ENCODE peak calls at places on chromosome 1, in nine cellular contexts. V is HFF-Myc; L is neural progenitor cell; U is CD4-positive, alpha-beta T cell; G is astrocyte of the spinal cord; T is colonic mucosa; S is CD8-positive, alpha-beta T cell; N is right lobe of liver; E is bronchial epithelial cell. A is an unnamed sample.

GRCh38 chr1:245500546-245500945 is 345.8 kb downstream of the KIF26B start:
- DNase-seq in V (peak; percentile 10), L (no peak), U (no peak), G (peak; percentile 75), T (no peak), S (no peak), N (no peak), E (peak; percentile 96), A (peak; percentile 73)

GRCh38 chr1:5402618-5403017 is 589.6 kb downstream of the NPHP4 start:
- DNase-seq in V (no peak), L (no peak), U (no peak), G (no peak), T (no peak), S (no peak), N (no peak), E (no peak), A (peak; percentile 17)

GRCh38 chr1:92484171-92484471 is 2.6 kb downstream of the GFI1 start:
- DNase-seq in V (no peak), L (no peak), U (no peak), G (no peak), T (no peak), S (no peak), N (peak; percentile 44), E (no peak), A (no peak)

GRCh38 chr1:184387069-184387870 is 441 bp downstream of the C1orf21 start:
- DNase-seq in V (no peak), L (peak; percentile 60), U (peak; percentile 40), G (peak; percentile 31), T (peak; percentile 55), S (peak; percentile 35), N (peak; percentile 46), E (peak; percentile 48), A (peak; percentile 66)

GRCh38 chr1:66274634-66275033 is 259.3 kb upstream of the SGIP1 start:
- DNase-seq in V (no peak), L (no peak), U (no peak), G (peak; percentile 55), T (no peak), S (no peak), N (no peak), E (peak; percentile 82), A (no peak)

GRCh38 chr1:243850013-243850367 is at the start of gene AKT3:
- DNase-seq in V (no peak), L (peak; percentile 91), U (no peak), G (no peak), T (no peak), S (no peak), N (no peak), E (no peak), A (no peak)

GRCh38 chr1:118333601-118334241 is 148.7 kb upstream of the SPAG17 start:
- DNase-seq in V (no peak), L (no peak), U (no peak), G (peak; percentile 28), T (no peak), S (no peak), N (no peak), E (no peak), A (no peak)

GRCh38 chr1:6082430-6082971 is 36.8 kb downstream of the KCNAB2 start:
- DNase-seq in V (no peak), L (peak; percentile 50), U (no peak), G (no peak), T (no peak), S (no peak), N (no peak), E (no peak), A (no peak)

GRCh38 chr1:193539731-193540459 is 353.5 kb upstream of the B3GALT2 start:
- DNase-seq in V (no peak), L (no peak), U (no peak), G (no peak), T (no peak), S (no peak), N (no peak), E (no peak), A (no peak)

GRCh38 chr1:92705456-92705855 is 79.5 kb downstream of the EVI5 start:
- DNase-seq in V (no peak), L (no peak), U (no peak), G (no peak), T (no peak), S (no peak), N (no peak), E (no peak), A (no peak)

DNA sequence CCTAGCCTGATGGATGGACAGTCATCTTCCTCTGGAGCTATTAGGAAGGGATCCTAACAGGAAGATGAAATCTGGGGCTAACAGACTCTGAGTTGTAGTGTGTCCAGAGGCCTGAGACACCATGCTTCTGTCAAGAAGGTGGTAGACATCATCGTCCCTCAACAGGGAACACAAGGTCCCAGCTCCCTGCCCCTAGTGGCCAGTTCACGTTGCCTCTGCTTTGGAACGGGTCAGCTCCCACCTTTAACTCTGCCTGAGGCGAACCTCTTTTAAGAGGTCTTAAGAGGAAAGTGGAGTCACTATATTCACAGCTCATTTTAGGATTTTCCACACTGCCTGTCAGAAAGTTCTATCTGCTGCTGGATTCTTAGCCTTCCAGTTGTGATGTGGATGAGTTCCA is 28.3 kb downstream of the LRRC71 start:
- DNase-seq in V (no peak), L (peak; percentile 29), U (no peak), G (no peak), T (no peak), S (no peak), N (peak; percentile 12), E (no peak), A (no peak)
- TF ChIP-seq CTCF in V (peak; percentile 26), L (peak; percentile 50), U (no peak), G (peak; percentile 42), T (no peak), S (no peak), N (no peak), E (peak; percentile 25), A (peak; percentile 5)

GRCh38 chr1:54120698-54121481 is 31.9 kb downstream of the CDCP2 start:
- DNase-seq in V (no peak), L (no peak), U (no peak), G (no peak), T (peak; percentile 39), S (no peak), N (no peak), E (no peak), A (no peak)

GRCh38 chr1:54122131-54122751 is 30.6 kb downstream of the CDCP2 start:
- DNase-seq in V (no peak), L (no peak), U (no peak), G (no peak), T (peak; percentile 53), S (no peak), N (no peak), E (no peak), A (no peak)

GRCh38 chr1:54120018-54120697 is 32.6 kb downstream of the CDCP2 start:
- DNase-seq in V (no peak), L (no peak), U (no peak), G (no peak), T (no peak), S (no peak), N (no peak), E (no peak), A (no peak)

GRCh38 chr1:54122992-54123391 is 29.8 kb downstream of the CDCP2 start:
- DNase-seq in V (no peak), L (no peak), U (no peak), G (no peak), T (no peak), S (no peak), N (no peak), E (no peak), A (no peak)

DNA sequence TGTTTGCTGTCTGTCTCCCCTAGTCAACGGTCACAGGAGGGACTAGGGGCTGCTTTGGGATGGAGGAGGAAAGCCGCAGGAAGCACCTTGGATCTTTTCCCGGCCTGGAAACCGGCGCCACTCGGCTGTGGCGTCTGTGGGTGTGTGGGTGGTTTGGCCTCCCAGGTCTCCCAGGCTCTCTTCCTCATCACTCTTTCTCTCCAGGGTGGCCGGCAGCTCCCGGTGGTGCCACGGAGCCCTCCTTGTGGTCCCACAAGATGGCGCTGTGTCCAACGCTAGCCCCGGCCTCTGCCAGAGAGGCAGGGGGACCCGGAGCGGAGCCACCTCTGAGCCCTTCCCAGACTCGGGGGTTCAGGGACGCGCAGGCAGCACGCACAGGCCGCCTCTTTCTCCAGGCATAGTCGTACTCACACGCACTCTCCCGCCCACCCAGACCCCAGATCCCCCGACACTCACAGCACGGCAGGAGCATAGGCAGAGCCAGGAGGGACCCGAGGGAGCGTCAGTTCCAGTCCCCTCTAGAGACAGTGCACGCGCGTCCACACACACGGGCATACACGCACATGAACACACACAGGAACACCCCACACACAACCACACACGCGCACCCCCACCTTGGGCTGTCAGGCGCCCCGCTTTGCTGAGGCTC is 31.2 kb downstream of the CDCP2 start:
- DNase-seq in V (peak; percentile 27), L (peak; percentile 90), U (peak; percentile 76), G (peak; percentile 78), T (peak; percentile 89), S (peak; percentile 41), N (peak; percentile 75), E (peak; percentile 43), A (no peak)
- TF ChIP-seq CTCF in V (peak; percentile 77), L (peak; percentile 84), U (peak; percentile 59), G (peak; percentile 90), T (peak; percentile 72), S (peak; percentile 53), N (peak; percentile 64), E (peak; percentile 76), A (peak; percentile 66)

GRCh38 chr1:10459185-10459584 is 9.4 kb downstream of the CORT start:
- DNase-seq in V (peak; percentile 63), L (no peak), U (no peak), G (peak; percentile 80), T (no peak), S (no peak), N (no peak), E (peak; percentile 90), A (no peak)

GRCh38 chr1:10456661-10457060 is 6.8 kb downstream of the CORT start:
- DNase-seq in V (no peak), L (no peak), U (no peak), G (no peak), T (no peak), S (no peak), N (no peak), E (peak; percentile 75), A (no peak)

GRCh38 chr1:10457910-10458309 is 8.1 kb downstream of the CORT start:
- DNase-seq in V (no peak), L (no peak), U (no peak), G (no peak), T (no peak), S (no peak), N (no peak), E (no peak), A (no peak)

GRCh38 chr1:10451286-10451685 is 1.5 kb downstream of the CORT start:
- DNase-seq in V (no peak), L (peak; percentile 23), U (no peak), G (peak; percentile 11), T (no peak), S (no peak), N (no peak), E (no peak), A (no peak)

GRCh38 chr1:10456079-10456478 is 6.2 kb downstream of the CORT start:
- DNase-seq in V (no peak), L (no peak), U (no peak), G (no peak), T (no peak), S (no peak), N (no peak), E (no peak), A (no peak)
- TF ChIP-seq CTCF in V (no peak), L (peak; percentile 25), U (no peak), G (no peak), T (no peak), S (no peak), N (no peak), E (peak; percentile 12), A (no peak)

DNA sequence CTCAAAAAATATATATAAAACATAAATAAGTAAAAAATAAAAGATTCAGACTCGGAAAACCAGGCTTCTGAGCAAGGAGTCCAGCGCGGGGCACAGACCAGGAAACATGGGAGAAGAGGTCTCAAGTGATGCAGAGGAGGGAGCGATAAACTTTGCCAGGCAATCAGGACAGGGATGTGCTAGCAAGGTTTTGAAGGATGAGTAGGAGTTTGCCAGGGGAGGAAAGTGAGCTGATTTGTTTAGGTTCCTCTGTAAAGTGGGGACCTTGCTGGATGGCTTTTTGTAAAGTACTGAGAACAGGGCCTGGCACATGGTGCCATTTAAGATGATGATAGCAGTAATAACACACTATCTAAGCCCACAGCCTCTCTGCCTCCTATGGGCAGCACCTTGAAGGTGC is 86.1 kb downstream of the SPSB1 start:
- DNase-seq in V (no peak), L (no peak), U (no peak), G (no peak), T (no peak), S (no peak), N (no peak), E (no peak), A (no peak)
- TF ChIP-seq CTCF in V (no peak), L (no peak), U (no peak), G (no peak), T (no peak), S (no peak), N (no peak), E (no peak), A (no peak)

A was measured in RWPE2.